ENCODE peak calls at places on chromosomes 7 and 10, in eight cellular contexts. One of them, this sample, is unnamed.

GRCh38 chr7:122884186-122884585 is 2.1 kb downstream of the CADPS2 start:
- DNase-seq in transverse colon: no peak
- DNase-seq in endothelial cell: no peak
- DNase-seq in tibial nerve: no peak
- DNase-seq in mammary epithelial cell: peak
- DNase-seq in GM23338: no peak
- DNase-seq in left ventricle myocardium inferior: no peak
- DNase-seq in right lobe of liver: no peak
- DNase-seq in this sample: no peak

GRCh38 chr7:16801111-16801542 is 3.7 kb downstream of the AGR2 start:
- DNase-seq in tibial nerve: no peak
- DNase-seq in mammary epithelial cell: peak
- DNase-seq in GM23338: peak
- DNase-seq in right lobe of liver: no peak
- DNase-seq in endothelial cell: no peak
- DNase-seq in transverse colon: no peak
- DNase-seq in left ventricle myocardium inferior: no peak
- DNase-seq in this sample: peak

GRCh38 chr10:24989867-24990266 is 26.1 kb downstream of the ENKUR start:
- DNase-seq in GM23338: no peak
- DNase-seq in left ventricle myocardium inferior: no peak
- DNase-seq in transverse colon: no peak
- DNase-seq in tibial nerve: no peak
- DNase-seq in right lobe of liver: no peak
- DNase-seq in mammary epithelial cell: no peak
- DNase-seq in endothelial cell: no peak
- DNase-seq in this sample: no peak

GRCh38 chr7:15397921-15398560 is 163.8 kb downstream of the AGMO start:
- DNase-seq in left ventricle myocardium inferior: no peak
- DNase-seq in mammary epithelial cell: no peak
- DNase-seq in right lobe of liver: no peak
- DNase-seq in transverse colon: no peak
- DNase-seq in tibial nerve: no peak
- DNase-seq in endothelial cell: no peak
- DNase-seq in GM23338: no peak
- DNase-seq in this sample: no peak

GRCh38 chr10:12499587-12499986 is 150.2 kb downstream of the CAMK1D start:
- DNase-seq in left ventricle myocardium inferior: no peak
- DNase-seq in right lobe of liver: peak
- DNase-seq in transverse colon: no peak
- DNase-seq in mammary epithelial cell: no peak
- DNase-seq in GM23338: no peak
- DNase-seq in endothelial cell: no peak
- DNase-seq in tibial nerve: peak
- DNase-seq in this sample: no peak

GRCh38 chr10:120688928-120689327 is 162.2 kb upstream of the WDR11 start:
- DNase-seq in mammary epithelial cell: peak
- DNase-seq in tibial nerve: no peak
- DNase-seq in GM23338: no peak
- DNase-seq in transverse colon: no peak
- DNase-seq in endothelial cell: no peak
- DNase-seq in left ventricle myocardium inferior: no peak
- DNase-seq in right lobe of liver: no peak
- DNase-seq in this sample: no peak

GRCh38 chr7:132972745-132973144 is 109.1 kb downstream of the CHCHD3 start:
- DNase-seq in transverse colon: no peak
- DNase-seq in left ventricle myocardium inferior: no peak
- DNase-seq in mammary epithelial cell: no peak
- DNase-seq in tibial nerve: no peak
- DNase-seq in GM23338: no peak
- DNase-seq in right lobe of liver: no peak
- DNase-seq in endothelial cell: no peak
- DNase-seq in this sample: no peak

GRCh38 chr7:36032362-36032818 is 120.7 kb upstream of the EEPD1 start:
- DNase-seq in endothelial cell: no peak
- DNase-seq in left ventricle myocardium inferior: no peak
- DNase-seq in tibial nerve: no peak
- DNase-seq in transverse colon: no peak
- DNase-seq in GM23338: no peak
- DNase-seq in right lobe of liver: no peak
- DNase-seq in mammary epithelial cell: peak
- DNase-seq in this sample: no peak

GRCh38 chr10:118844731-118845573 is 90.2 kb upstream of the CACUL1 start:
- DNase-seq in left ventricle myocardium inferior: no peak
- DNase-seq in right lobe of liver: no peak
- DNase-seq in transverse colon: no peak
- DNase-seq in GM23338: no peak
- DNase-seq in mammary epithelial cell: no peak
- DNase-seq in endothelial cell: no peak
- DNase-seq in tibial nerve: no peak
- DNase-seq in this sample: no peak

GRCh38 chr10:120260446-120260845 is 196.6 kb upstream of the PLPP4 start:
- DNase-seq in transverse colon: no peak
- DNase-seq in endothelial cell: no peak
- DNase-seq in tibial nerve: no peak
- DNase-seq in right lobe of liver: no peak
- DNase-seq in GM23338: no peak
- DNase-seq in mammary epithelial cell: no peak
- DNase-seq in left ventricle myocardium inferior: no peak
- DNase-seq in this sample: no peak

GRCh38 chr10:45437587-45438456 is 63.8 kb downstream of the ALOX5 start:
- DNase-seq in mammary epithelial cell: no peak
- DNase-seq in right lobe of liver: no peak
- DNase-seq in tibial nerve: no peak
- DNase-seq in endothelial cell: no peak
- DNase-seq in GM23338: no peak
- DNase-seq in left ventricle myocardium inferior: no peak
- DNase-seq in transverse colon: no peak
- DNase-seq in this sample: no peak

GRCh38 chr10:122981066-122981464 is 864 bp downstream of the PSTK start:
- DNase-seq in right lobe of liver: no peak
- DNase-seq in transverse colon: no peak
- DNase-seq in mammary epithelial cell: peak
- DNase-seq in left ventricle myocardium inferior: no peak
- DNase-seq in tibial nerve: no peak
- DNase-seq in GM23338: peak
- DNase-seq in endothelial cell: no peak
- DNase-seq in this sample: peak

GRCh38 chr10:122407375-122408125 is 33.0 kb downstream of the PLEKHA1 start:
- DNase-seq in transverse colon: no peak
- DNase-seq in endothelial cell: no peak
- DNase-seq in GM23338: no peak
- DNase-seq in right lobe of liver: no peak
- DNase-seq in left ventricle myocardium inferior: no peak
- DNase-seq in mammary epithelial cell: peak
- DNase-seq in tibial nerve: no peak
- DNase-seq in this sample: no peak

GRCh38 chr7:78924581-78924980 is 528.9 kb downstream of the MAGI2 start:
- DNase-seq in right lobe of liver: no peak
- DNase-seq in tibial nerve: no peak
- DNase-seq in transverse colon: no peak
- DNase-seq in endothelial cell: peak
- DNase-seq in mammary epithelial cell: peak
- DNase-seq in left ventricle myocardium inferior: no peak
- DNase-seq in GM23338: peak
- DNase-seq in this sample: no peak

GRCh38 chr10:7281429-7281828 is 129.4 kb downstream of the SFMBT2 start:
- DNase-seq in mammary epithelial cell: no peak
- DNase-seq in left ventricle myocardium inferior: no peak
- DNase-seq in GM23338: no peak
- DNase-seq in endothelial cell: no peak
- DNase-seq in right lobe of liver: no peak
- DNase-seq in tibial nerve: no peak
- DNase-seq in transverse colon: no peak
- DNase-seq in this sample: no peak

GRCh38 chr7:1176891-1177373 is 16.9 kb upstream of the ZFAND2A start:
- DNase-seq in transverse colon: peak
- DNase-seq in mammary epithelial cell: peak
- DNase-seq in right lobe of liver: peak
- DNase-seq in tibial nerve: peak
- DNase-seq in GM23338: peak
- DNase-seq in left ventricle myocardium inferior: peak
- DNase-seq in endothelial cell: peak
- DNase-seq in this sample: peak

GRCh38 chr10:129345763-129346162 is 121.3 kb upstream of the MGMT start:
- DNase-seq in GM23338: peak
- DNase-seq in left ventricle myocardium inferior: no peak
- DNase-seq in transverse colon: no peak
- DNase-seq in right lobe of liver: no peak
- DNase-seq in mammary epithelial cell: no peak
- DNase-seq in tibial nerve: no peak
- DNase-seq in endothelial cell: no peak
- DNase-seq in this sample: no peak

GRCh38 chr7:30770936-30771858 is at the start of gene MINDY4:
- DNase-seq in tibial nerve: peak
- DNase-seq in left ventricle myocardium inferior: peak
- DNase-seq in transverse colon: peak
- DNase-seq in GM23338: peak
- DNase-seq in right lobe of liver: peak
- DNase-seq in mammary epithelial cell: peak
- DNase-seq in endothelial cell: peak
- DNase-seq in this sample: peak
- TF ChIP-seq CTCF in tibial nerve: no peak
- TF ChIP-seq CTCF in left ventricle myocardium inferior: peak
- TF ChIP-seq CTCF in transverse colon: no peak
- TF ChIP-seq CTCF in GM23338: no peak
- TF ChIP-seq CTCF in right lobe of liver: peak
- TF ChIP-seq CTCF in mammary epithelial cell: no peak
- TF ChIP-seq CTCF in endothelial cell: no peak
- TF ChIP-seq CTCF in this sample: no peak

DNA sequence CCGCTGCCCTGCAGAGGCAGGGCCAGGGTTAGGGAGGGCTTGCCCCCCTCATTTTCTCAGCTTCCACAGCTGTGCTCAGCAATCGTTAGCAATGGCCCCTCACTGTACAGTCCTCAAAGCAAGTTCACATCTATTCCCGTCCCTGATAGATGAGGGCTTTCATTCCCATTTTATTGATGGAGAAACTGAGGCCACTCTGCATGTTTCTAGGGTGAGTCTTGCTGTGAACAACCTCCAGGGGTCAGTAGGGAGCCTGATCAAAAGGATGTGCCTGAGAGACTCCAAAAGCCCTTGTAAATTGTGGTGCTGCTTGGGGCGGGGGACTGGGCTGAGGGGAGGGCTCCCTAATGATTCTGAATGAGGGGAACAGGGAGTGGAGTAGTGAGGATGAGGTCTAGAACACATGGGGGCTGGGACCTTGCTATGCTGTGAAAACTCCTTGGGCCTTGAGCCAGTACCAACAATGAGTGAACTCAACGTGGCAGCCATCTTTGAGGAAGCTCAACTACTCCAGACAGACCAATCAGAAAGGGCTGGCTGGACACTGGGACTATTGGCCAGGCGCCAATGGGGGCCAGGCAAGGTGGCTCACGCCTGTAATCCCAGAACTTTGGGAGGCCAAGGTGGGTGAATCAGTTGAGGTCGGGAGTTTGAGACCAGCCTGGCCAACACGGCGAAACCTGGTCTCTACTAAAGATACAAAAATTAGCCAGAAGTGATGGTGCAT is 6.7 kb upstream of the GRIFIN start:
- DNase-seq in mammary epithelial cell: no peak
- DNase-seq in tibial nerve: no peak
- DNase-seq in right lobe of liver: no peak
- DNase-seq in transverse colon: no peak
- DNase-seq in GM23338: no peak
- DNase-seq in endothelial cell: no peak
- DNase-seq in left ventricle myocardium inferior: no peak
- DNase-seq in this sample: no peak
- TF ChIP-seq CTCF in mammary epithelial cell: no peak
- TF ChIP-seq CTCF in tibial nerve: no peak
- TF ChIP-seq CTCF in right lobe of liver: no peak
- TF ChIP-seq CTCF in transverse colon: no peak
- TF ChIP-seq CTCF in GM23338: peak
- TF ChIP-seq CTCF in endothelial cell: no peak
- TF ChIP-seq CTCF in left ventricle myocardium inferior: no peak
- TF ChIP-seq CTCF in this sample: peak

GRCh38 chr10:106189254-106189653 is 975.3 kb downstream of the SORCS1 start:
- DNase-seq in left ventricle myocardium inferior: no peak
- DNase-seq in endothelial cell: peak
- DNase-seq in tibial nerve: no peak
- DNase-seq in transverse colon: no peak
- DNase-seq in right lobe of liver: peak
- DNase-seq in GM23338: peak
- DNase-seq in mammary epithelial cell: no peak
- DNase-seq in this sample: peak
- TF ChIP-seq CTCF in left ventricle myocardium inferior: peak
- TF ChIP-seq CTCF in endothelial cell: peak
- TF ChIP-seq CTCF in tibial nerve: no peak
- TF ChIP-seq CTCF in transverse colon: peak
- TF ChIP-seq CTCF in right lobe of liver: peak
- TF ChIP-seq CTCF in GM23338: peak
- TF ChIP-seq CTCF in mammary epithelial cell: peak
- TF ChIP-seq CTCF in this sample: peak

GRCh38 chr10:132400547-132401151 is 3.6 kb downstream of the PWWP2B start:
- DNase-seq in tibial nerve: no peak
- DNase-seq in mammary epithelial cell: no peak
- DNase-seq in endothelial cell: no peak
- DNase-seq in GM23338: no peak
- DNase-seq in left ventricle myocardium inferior: no peak
- DNase-seq in right lobe of liver: no peak
- DNase-seq in transverse colon: peak
- DNase-seq in this sample: no peak

GRCh38 chr10:132399117-132400035 is 2.4 kb downstream of the PWWP2B start:
- DNase-seq in endothelial cell: no peak
- DNase-seq in transverse colon: peak
- DNase-seq in left ventricle myocardium inferior: peak
- DNase-seq in GM23338: no peak
- DNase-seq in right lobe of liver: no peak
- DNase-seq in mammary epithelial cell: no peak
- DNase-seq in tibial nerve: no peak
- DNase-seq in this sample: no peak

GRCh38 chr10:132398566-132398991 is 1.6 kb downstream of the PWWP2B start:
- DNase-seq in GM23338: no peak
- DNase-seq in endothelial cell: no peak
- DNase-seq in tibial nerve: no peak
- DNase-seq in mammary epithelial cell: no peak
- DNase-seq in right lobe of liver: no peak
- DNase-seq in left ventricle myocardium inferior: peak
- DNase-seq in transverse colon: peak
- DNase-seq in this sample: no peak

GRCh38 chr10:132401396-132402168 is 4.6 kb downstream of the PWWP2B start:
- DNase-seq in left ventricle myocardium inferior: peak
- DNase-seq in endothelial cell: no peak
- DNase-seq in GM23338: no peak
- DNase-seq in tibial nerve: no peak
- DNase-seq in transverse colon: peak
- DNase-seq in mammary epithelial cell: no peak
- DNase-seq in right lobe of liver: no peak
- DNase-seq in this sample: no peak

DNA sequence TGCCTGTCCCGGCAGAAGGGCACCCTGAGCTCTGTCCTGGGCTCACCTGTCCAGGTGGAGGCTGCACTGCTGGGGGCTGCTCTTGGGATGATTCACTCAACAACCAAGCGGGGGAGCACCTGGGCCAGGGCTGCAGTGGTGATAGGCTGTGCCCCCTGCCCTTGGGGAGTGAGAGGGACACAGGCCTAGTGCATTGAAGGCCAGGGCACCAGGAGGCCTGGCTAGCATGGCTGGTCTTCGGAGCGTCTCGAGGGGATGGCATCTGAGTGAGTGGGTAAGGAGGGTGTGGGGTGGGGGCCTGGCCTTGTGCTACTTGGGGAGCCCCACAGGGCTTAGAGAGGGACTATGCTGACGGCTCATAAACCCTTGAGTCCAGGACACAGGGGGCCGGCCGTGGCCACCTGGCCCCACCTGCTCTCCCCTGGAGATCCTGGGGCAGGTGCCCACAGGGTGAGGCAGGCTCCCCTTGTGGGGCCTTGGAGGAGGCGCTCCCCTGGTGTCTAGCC is 3.1 kb downstream of the PWWP2B start:
- DNase-seq in left ventricle myocardium inferior: peak
- DNase-seq in mammary epithelial cell: no peak
- DNase-seq in tibial nerve: no peak
- DNase-seq in transverse colon: no peak
- DNase-seq in endothelial cell: no peak
- DNase-seq in GM23338: no peak
- DNase-seq in right lobe of liver: no peak
- DNase-seq in this sample: no peak
- TF ChIP-seq CTCF in left ventricle myocardium inferior: no peak
- TF ChIP-seq CTCF in mammary epithelial cell: no peak
- TF ChIP-seq CTCF in tibial nerve: no peak
- TF ChIP-seq CTCF in transverse colon: no peak
- TF ChIP-seq CTCF in endothelial cell: no peak
- TF ChIP-seq CTCF in GM23338: peak
- TF ChIP-seq CTCF in right lobe of liver: no peak
- TF ChIP-seq CTCF in this sample: no peak